ENCODE peak calls at places on chromosomes 2 and 18, in ten cellular contexts. H is fibroblast of mammary gland, J is tibial nerve, B is AG04450, E is prostate gland, L is K562, K is GM12865, M is choroid plexus epithelial cell, V is tibial artery, P is GM06990. N is an unnamed sample.
A peak's percentile ranks its signal among the peaks of the same experiment; 100 is the strongest.

GRCh38 chr2:177282787-177283533 is 18.4 kb upstream of the NFE2L2 start:
- DNase-seq in H (no peak), J (no peak), B (no peak), E (no peak), L (no peak), K (no peak), M (no peak), V (no peak), P (no peak), N (no peak)

GRCh38 chr18:25953111-25953510 is 137.3 kb downstream of the SS18 start:
- DNase-seq in H (no peak), J (no peak), B (no peak), E (no peak), L (no peak), K (no peak), M (no peak), V (no peak), P (no peak), N (peak; percentile 3)

GRCh38 chr2:158099716-158100115 is 2.0 kb upstream of the UPP2 start:
- DNase-seq in H (peak; percentile 46), J (no peak), B (no peak), E (no peak), L (no peak), K (no peak), M (peak; percentile 39), V (no peak), P (no peak), N (peak; percentile 51)

GRCh38 chr2:230408244-230408842 is 7.7 kb upstream of the SP100 start:
- DNase-seq in H (peak; percentile 94), J (peak; percentile 46), B (no peak), E (no peak), L (no peak), K (no peak), M (peak; percentile 38), V (no peak), P (no peak), N (peak; percentile 75)

GRCh38 chr2:181660181-181660580 is 3.3 kb upstream of the CERKL start:
- DNase-seq in H (no peak), J (no peak), B (no peak), E (no peak), L (no peak), K (no peak), M (no peak), V (no peak), P (no peak), N (no peak)

GRCh38 chr2:222892321-222892720 is 31.5 kb downstream of the ACSL3 start:
- DNase-seq in H (peak; percentile 56), J (no peak), B (no peak), E (no peak), L (no peak), K (no peak), M (peak; percentile 75), V (no peak), P (no peak), N (peak; percentile 65)

GRCh38 chr2:17753803-17754663 is at the start of the genes GEN1 and SMC6:
- DNase-seq in H (peak; percentile 82), J (peak; percentile 75), B (peak; percentile 61), E (peak; percentile 86), L (peak; percentile 92), K (peak; percentile 98), M (peak; percentile 86), V (peak; percentile 93), P (peak; percentile 98), N (peak; percentile 88)

GRCh38 chr2:221649045-221649444 is 76.9 kb upstream of the EPHA4 start:
- DNase-seq in H (peak; percentile 12), J (peak; percentile 61), B (no peak), E (no peak), L (no peak), K (no peak), M (peak; percentile 2), V (peak; percentile 87), P (no peak), N (no peak)

GRCh38 chr2:54895735-54896134 is 154.5 kb downstream of the RTN4 start:
- DNase-seq in H (peak; percentile 70), J (no peak), B (no peak), E (no peak), L (no peak), K (no peak), M (peak; percentile 72), V (no peak), P (no peak), N (no peak)

GRCh38 chr2:9778012-9778411 is 65.3 kb upstream of the TAF1B start:
- DNase-seq in H (no peak), J (no peak), B (no peak), E (no peak), L (peak; percentile 38), K (no peak), M (no peak), V (peak; percentile 56), P (no peak), N (peak; percentile 66)

GRCh38 chr2:190600293-190601103 is 48.4 kb upstream of the NAB1 start:
- DNase-seq in H (no peak), J (no peak), B (no peak), E (no peak), L (no peak), K (no peak), M (no peak), V (no peak), P (no peak), N (no peak)

GRCh38 chr2:10787176-10787968 is 25.2 kb downstream of the PDIA6 start:
- DNase-seq in H (peak; percentile 18), J (no peak), B (no peak), E (no peak), L (peak; percentile 46), K (peak; percentile 52), M (peak; percentile 27), V (no peak), P (no peak), N (peak; percentile 35)

GRCh38 chr2:153479527-153479926 is 965 bp upstream of the RPRM start:
- DNase-seq in H (peak; percentile 70), J (no peak), B (no peak), E (no peak), L (no peak), K (no peak), M (no peak), V (no peak), P (no peak), N (no peak)

GRCh38 chr2:128982001-128982400 is 663.3 kb upstream of the HS6ST1 start:
- DNase-seq in H (no peak), J (no peak), B (no peak), E (no peak), L (no peak), K (no peak), M (no peak), V (no peak), P (no peak), N (no peak)

GRCh38 chr2:241563981-241564595 is 5.5 kb downstream of the BOK start:
- DNase-seq in H (no peak), J (no peak), B (no peak), E (no peak), L (no peak), K (no peak), M (no peak), V (peak; percentile 62), P (no peak), N (no peak)
- H3K4me3 ChIP-seq in H (no peak overlapping the region), J (no peak overlapping the region), B (no peak overlapping the region), E (peak overlapping the region; percentile 12), L (no peak overlapping the region), K (no peak overlapping the region), M (no peak overlapping the region), V (no peak overlapping the region), P (no peak overlapping the region), N (no peak overlapping the region)

GRCh38 chr2:218888341-218888740 is 7.7 kb downstream of the WNT10A start:
- DNase-seq in H (no peak), J (no peak), B (no peak), E (no peak), L (no peak), K (no peak), M (no peak), V (peak; percentile 43), P (no peak), N (no peak)
- TF ChIP-seq CTCF in H (no peak), J (no peak), B (no peak), E (no peak), L (no peak), K (no peak), M (no peak), V (no peak), P (no peak), N (no peak)

DNA sequence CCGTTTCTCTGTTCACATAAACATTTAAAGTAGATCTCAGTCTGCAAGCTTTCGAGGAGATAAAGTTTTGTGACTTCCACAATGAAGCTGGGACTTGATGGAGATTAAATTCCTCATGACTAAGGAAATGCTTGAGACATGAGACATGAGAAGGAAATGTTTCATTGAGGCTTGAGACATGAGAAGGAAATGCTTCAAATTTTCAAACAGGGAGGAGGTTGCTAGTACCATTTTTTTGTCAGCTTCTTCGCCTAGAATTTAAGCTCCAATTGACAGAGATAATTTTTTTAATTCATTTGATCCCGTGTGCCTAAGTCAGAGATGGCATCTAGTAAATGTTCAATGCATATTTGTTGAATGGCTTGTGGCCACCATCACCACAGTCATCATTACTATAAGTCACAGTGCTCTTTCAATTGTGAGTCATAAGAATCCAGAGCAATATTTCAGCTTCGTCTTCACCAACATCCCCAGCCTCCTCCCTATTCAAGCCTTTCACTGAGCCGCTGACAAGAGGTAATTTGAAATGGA is 543 bp upstream of the MARCHF4 start:
- DNase-seq in H (peak; percentile 80), J (no peak), B (peak; percentile 61), E (no peak), L (no peak), K (no peak), M (peak; percentile 83), V (no peak), P (no peak), N (peak; percentile 72)
- H3K4me3 ChIP-seq in H (peak overlapping the region; percentile 59), J (no peak overlapping the region), B (peak overlapping the region; percentile 81), E (no peak overlapping the region), L (no peak overlapping the region), K (no peak overlapping the region), M (peak overlapping the region; percentile 58), V (no peak overlapping the region), P (no peak overlapping the region), N (no peak overlapping the region)

GRCh38 chr2:239379641-239380170 is 21.1 kb downstream of the HDAC4 start:
- DNase-seq in H (no peak), J (no peak), B (no peak), E (no peak), L (no peak), K (no peak), M (no peak), V (no peak), P (no peak), N (no peak)
- TF ChIP-seq CTCF in H (no peak), J (no peak), B (no peak), E (no peak), L (no peak), K (no peak), M (peak; percentile 9), V (no peak), P (no peak), N (no peak)

GRCh38 chr18:23272498-23273232 is 137.4 kb downstream of the CABLES1 start:
- DNase-seq in H (no peak), J (no peak), B (no peak), E (no peak), L (no peak), K (no peak), M (no peak), V (no peak), P (no peak), N (no peak)
- H3K4me3 ChIP-seq in H (no peak overlapping the region), J (no peak overlapping the region), B (no peak overlapping the region), E (no peak overlapping the region), L (no peak overlapping the region), K (no peak overlapping the region), M (no peak overlapping the region), V (no peak overlapping the region), P (no peak overlapping the region), N (no peak overlapping the region)